ENCODE peak calls at places on chromosomes 4 and X, in ten cellular contexts. A is cardiac muscle cell; L is transverse colon; K is endothelial cell; J is CD4-positive, alpha-beta T cell; V is GM20000; Z is fibroblast of mammary gland; B is GM23338; O is AG09319; S is fibroblast of pulmonary artery. N is an unnamed sample.
A peak's percentile ranks its signal among the peaks of the same experiment; 100 is the strongest.

GRCh38 chr4:94159790-94160189 is 47.9 kb upstream of the SMARCAD1 start:
- DNase-seq in Z (no peak), O (no peak), A (no peak), B (no peak), K (no peak), V (no peak), S (no peak), J (no peak), L (no peak), N (no peak)

GRCh38 chrX:64894454-64895038 is 81.7 kb downstream of the ZC4H2 start:
- DNase-seq in J (peak; percentile 9), K (peak; percentile 53), L (peak; percentile 51), B (peak; percentile 64), A (peak; percentile 56), O (no peak), S (peak; percentile 9), V (peak; percentile 12), Z (peak; percentile 7), N (peak; percentile 19)

GRCh38 chrX:64191281-64192010 is 14.1 kb downstream of the AMER1 start:
- DNase-seq in A (no peak), J (no peak), V (no peak), O (no peak), S (no peak), B (no peak), Z (no peak), L (no peak), K (no peak), N (no peak)

GRCh38 chr4:142534994-142535393 is 311.1 kb downstream of the INPP4B start:
- DNase-seq in K (no peak), L (no peak), A (no peak), O (no peak), B (no peak), S (no peak), Z (peak; percentile 66), J (no peak), V (no peak), N (no peak)

GRCh38 chrX:23223169-23223568 is 111.5 kb upstream of the PTCHD1 start:
- DNase-seq in V (no peak), L (no peak), Z (no peak), S (no peak), O (no peak), J (no peak), B (no peak), A (no peak), K (no peak), N (no peak)

GRCh38 chr4:44791842-44792241 is 65.5 kb upstream of the GNPDA2 start:
- DNase-seq in K (no peak), B (peak; percentile 41), J (no peak), V (no peak), L (no peak), Z (no peak), A (no peak), S (no peak), O (no peak), N (no peak)

GRCh38 chrX:131812847-131813825 is 210.0 kb upstream of the STK26 start:
- DNase-seq in V (peak; percentile 59), S (no peak), L (peak; percentile 82), J (peak; percentile 76), A (no peak), B (no peak), K (no peak), O (peak; percentile 80), Z (peak; percentile 77), N (no peak)

GRCh38 chr4:184812651-184813181 is 13.1 kb downstream of the ACSL1 start:
- DNase-seq in A (no peak), B (no peak), L (no peak), K (no peak), J (no peak), V (no peak), Z (peak; percentile 71), S (peak; percentile 83), O (no peak), N (no peak)

GRCh38 chr4:113153529-113154101 is 104.2 kb downstream of the ANK2 start:
- DNase-seq in V (no peak), L (no peak), K (no peak), J (no peak), B (peak; percentile 37), O (no peak), A (no peak), S (peak; percentile 11), Z (no peak), N (no peak)

GRCh38 chr4:63742882-63743281 is 666.4 kb downstream of the TECRL start:
- DNase-seq in A (no peak), O (no peak), V (no peak), K (no peak), B (no peak), S (no peak), J (no peak), Z (no peak), L (no peak), N (no peak)

DNA sequence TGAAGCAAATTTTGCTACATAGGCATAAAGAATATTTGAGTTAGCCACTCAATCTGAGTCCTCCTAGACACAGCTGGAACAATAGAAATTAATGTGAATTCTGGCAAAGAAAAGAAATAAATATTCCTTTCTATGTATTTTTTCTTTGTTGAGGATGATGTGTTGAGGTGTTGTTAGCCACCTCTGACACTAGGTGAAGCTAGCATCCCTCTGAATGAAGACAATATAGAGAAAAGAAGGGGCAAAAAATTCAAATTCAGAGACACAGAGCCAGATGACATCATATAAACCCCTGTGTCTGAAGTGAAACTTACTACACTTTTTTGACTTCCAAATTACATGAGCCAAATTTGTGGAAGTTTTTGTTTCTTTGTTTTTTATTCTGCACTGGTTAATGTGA is 34.6 kb upstream of the TMPRSS11D start:
- DNase-seq in K (no peak), L (no peak), J (no peak), B (peak; percentile 46), O (no peak), V (no peak), A (no peak), Z (no peak), S (no peak), N (no peak)
- TF ChIP-seq CTCF in K (no peak), L (no peak), J (no peak), B (peak; percentile 84), O (no peak), V (no peak), A (no peak), Z (peak; percentile 32), S (peak; percentile 18), N (peak; percentile 26)

GRCh38 chrX:133248177-133248576 is 30.0 kb upstream of the TFDP3 start:
- DNase-seq in O (no peak), K (no peak), A (peak; percentile 18), S (no peak), J (no peak), B (no peak), Z (no peak), L (no peak), V (no peak), N (no peak)

GRCh38 chrX:133246921-133247320 is 28.8 kb upstream of the TFDP3 start:
- DNase-seq in S (no peak), V (no peak), A (no peak), L (no peak), Z (no peak), O (no peak), B (no peak), J (no peak), K (no peak), N (no peak)

GRCh38 chrX:133250184-133251080 is 32.3 kb upstream of the TFDP3 start:
- DNase-seq in O (no peak), L (no peak), J (no peak), Z (no peak), K (no peak), A (peak; percentile 16), V (no peak), S (no peak), B (no peak), N (no peak)

GRCh38 chrX:133254666-133255065 is 36.5 kb upstream of the TFDP3 start:
- DNase-seq in A (no peak), J (no peak), O (no peak), B (no peak), V (no peak), S (no peak), K (no peak), L (no peak), Z (peak; percentile 23), N (no peak)

DNA sequence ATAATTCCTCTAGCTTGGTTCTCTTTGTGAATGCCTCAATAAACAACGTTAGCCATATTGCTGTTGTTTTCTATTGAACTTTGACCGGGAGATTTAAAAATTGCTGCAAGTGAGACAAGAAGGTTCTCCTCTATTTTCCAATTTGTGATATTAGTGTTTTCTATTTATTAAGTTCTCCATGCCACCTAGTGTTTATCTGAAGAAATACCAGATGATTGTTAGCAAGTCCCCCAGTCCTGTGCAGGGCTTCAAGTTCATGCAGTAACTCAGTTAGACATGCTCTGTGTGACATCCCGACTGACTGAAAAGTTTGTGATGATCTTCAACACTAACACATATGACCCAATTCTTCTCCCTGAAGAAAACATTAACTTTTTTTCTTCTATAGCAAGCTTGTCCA is 31.5 kb upstream of the TFDP3 start:
- DNase-seq in A (no peak), S (peak; percentile 0), J (no peak), Z (peak; percentile 25), L (no peak), B (no peak), K (no peak), V (no peak), O (no peak), N (no peak)
- TF ChIP-seq CTCF in A (no peak), S (no peak), J (no peak), Z (peak; percentile 23), L (no peak), B (peak; percentile 23), K (no peak), V (no peak), O (no peak), N (no peak)

DNA sequence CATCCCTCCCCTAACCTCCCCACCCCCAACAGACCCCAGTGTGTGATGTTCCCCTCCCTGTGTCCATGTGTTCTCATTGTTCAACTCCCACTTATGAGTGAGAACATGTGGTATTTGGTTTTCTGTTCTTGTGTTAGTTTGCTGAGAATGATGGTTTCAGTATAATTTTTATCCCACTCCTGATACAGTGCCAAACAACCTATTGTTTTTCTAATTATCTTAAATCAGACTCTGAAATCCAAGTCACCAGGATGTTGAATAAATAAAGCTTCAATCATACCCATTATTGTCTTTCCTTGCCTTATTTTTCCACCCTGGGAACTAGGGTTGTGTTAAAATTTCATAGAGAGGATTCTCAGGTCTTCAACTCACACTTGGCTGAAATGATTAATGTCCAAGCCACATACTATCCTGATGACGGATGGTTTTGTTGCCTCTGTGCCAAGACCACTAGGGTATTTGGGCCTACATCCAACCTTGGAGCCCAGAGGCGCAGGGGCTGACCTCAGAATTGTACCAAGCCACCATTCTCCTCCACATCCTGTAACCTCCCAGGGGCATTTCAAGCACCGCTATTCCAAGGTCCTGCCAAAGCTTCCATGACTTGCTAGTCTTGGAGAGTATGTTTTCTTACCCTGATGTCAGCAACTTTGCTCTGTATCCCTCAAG is 332.4 kb downstream of the ARHGAP24 start:
- DNase-seq in A (no peak), B (no peak), V (no peak), S (peak; percentile 97), J (no peak), L (no peak), Z (peak; percentile 95), K (no peak), O (no peak), N (no peak)
- TF ChIP-seq CTCF in A (no peak), B (no peak), V (no peak), S (no peak), J (no peak), L (no peak), Z (no peak), K (no peak), O (no peak), N (no peak)

GRCh38 chrX:135713795-135714194 is 356 bp downstream of the CT45A1 start:
- DNase-seq in Z (no peak), L (no peak), B (no peak), V (no peak), S (no peak), O (no peak), A (no peak), J (no peak), K (no peak), N (no peak)

GRCh38 chrX:135707880-135708279 is 5.6 kb upstream of the CT45A1 start:
- DNase-seq in B (peak; percentile 86), L (peak; percentile 16), O (no peak), Z (peak; percentile 1), K (peak; percentile 58), A (peak; percentile 8), J (peak; percentile 12), S (no peak), V (peak; percentile 17), N (peak; percentile 3)
- TF ChIP-seq CTCF in B (peak; percentile 56), L (no peak), O (peak; percentile 13), Z (no peak), K (peak; percentile 46), A (no peak), J (no peak), S (peak; percentile 1), V (peak; percentile 28), N (no peak)

N was measured in nephron progenitor cell.